ENCODE peak calls at places on chromosome 9, in nine cellular contexts. One of them, this sample, is unnamed.

GRCh38 chr9:124013263-124014211 is 2.0 kb downstream of the LHX2 start:
- DNase-seq in mesenchymal stem cell: no peak
- DNase-seq in stimulated activated CD4-positive, alpha-beta T cell treated with anti-CD3 and anti-CD28 coated beads, Interleukin-2, amount 100 ng/mL, for 48 hours: no peak
- DNase-seq in foreskin fibroblast: no peak
- DNase-seq in psoas muscle: no peak
- DNase-seq in GM19239: no peak
- DNase-seq in lung: no peak
- DNase-seq in activated naive CD4-positive, alpha-beta T cell treated with anti-CD3 and anti-CD28 coated beads, Interleukin-2, amount 50 U/mL, for 16 hours: no peak
- DNase-seq in left ventricle myocardium inferior: no peak
- DNase-seq in this sample: no peak

GRCh38 chr9:16499866-16500265 is 370.6 kb downstream of the BNC2 start:
- DNase-seq in lung: no peak
- DNase-seq in GM19239: no peak
- DNase-seq in stimulated activated CD4-positive, alpha-beta T cell treated with anti-CD3 and anti-CD28 coated beads, Interleukin-2, amount 100 ng/mL, for 48 hours: no peak
- DNase-seq in psoas muscle: no peak
- DNase-seq in activated naive CD4-positive, alpha-beta T cell treated with anti-CD3 and anti-CD28 coated beads, Interleukin-2, amount 50 U/mL, for 16 hours: no peak
- DNase-seq in foreskin fibroblast: no peak
- DNase-seq in mesenchymal stem cell: no peak
- DNase-seq in left ventricle myocardium inferior: no peak
- DNase-seq in this sample: no peak

GRCh38 chr9:109499631-109500120 is 1.6 kb upstream of the PTPN3 start:
- DNase-seq in stimulated activated CD4-positive, alpha-beta T cell treated with anti-CD3 and anti-CD28 coated beads, Interleukin-2, amount 100 ng/mL, for 48 hours: no peak
- DNase-seq in left ventricle myocardium inferior: peak
- DNase-seq in mesenchymal stem cell: peak
- DNase-seq in psoas muscle: peak
- DNase-seq in GM19239: no peak
- DNase-seq in activated naive CD4-positive, alpha-beta T cell treated with anti-CD3 and anti-CD28 coated beads, Interleukin-2, amount 50 U/mL, for 16 hours: no peak
- DNase-seq in foreskin fibroblast: peak
- DNase-seq in lung: peak
- DNase-seq in this sample: no peak

GRCh38 chr9:71680189-71680983 is 87.9 kb downstream of the CEMIP2 start:
- DNase-seq in left ventricle myocardium inferior: no peak
- DNase-seq in foreskin fibroblast: peak
- DNase-seq in psoas muscle: no peak
- DNase-seq in mesenchymal stem cell: peak
- DNase-seq in activated naive CD4-positive, alpha-beta T cell treated with anti-CD3 and anti-CD28 coated beads, Interleukin-2, amount 50 U/mL, for 16 hours: no peak
- DNase-seq in GM19239: no peak
- DNase-seq in stimulated activated CD4-positive, alpha-beta T cell treated with anti-CD3 and anti-CD28 coated beads, Interleukin-2, amount 100 ng/mL, for 48 hours: no peak
- DNase-seq in lung: no peak
- DNase-seq in this sample: no peak

GRCh38 chr9:131405429-131405828 is 11.5 kb downstream of the PRRC2B start:
- DNase-seq in mesenchymal stem cell: no peak
- DNase-seq in lung: no peak
- DNase-seq in GM19239: no peak
- DNase-seq in activated naive CD4-positive, alpha-beta T cell treated with anti-CD3 and anti-CD28 coated beads, Interleukin-2, amount 50 U/mL, for 16 hours: no peak
- DNase-seq in stimulated activated CD4-positive, alpha-beta T cell treated with anti-CD3 and anti-CD28 coated beads, Interleukin-2, amount 100 ng/mL, for 48 hours: no peak
- DNase-seq in left ventricle myocardium inferior: peak
- DNase-seq in psoas muscle: peak
- DNase-seq in foreskin fibroblast: no peak
- DNase-seq in this sample: no peak

GRCh38 chr9:107172979-107173347 is 110.1 kb upstream of the RAD23B start:
- DNase-seq in foreskin fibroblast: no peak
- DNase-seq in GM19239: no peak
- DNase-seq in lung: no peak
- DNase-seq in psoas muscle: no peak
- DNase-seq in mesenchymal stem cell: no peak
- DNase-seq in activated naive CD4-positive, alpha-beta T cell treated with anti-CD3 and anti-CD28 coated beads, Interleukin-2, amount 50 U/mL, for 16 hours: no peak
- DNase-seq in left ventricle myocardium inferior: no peak
- DNase-seq in stimulated activated CD4-positive, alpha-beta T cell treated with anti-CD3 and anti-CD28 coated beads, Interleukin-2, amount 100 ng/mL, for 48 hours: no peak
- DNase-seq in this sample: no peak

GRCh38 chr9:84001621-84002020 is 21.0 kb downstream of the RMI1 start:
- DNase-seq in foreskin fibroblast: no peak
- DNase-seq in stimulated activated CD4-positive, alpha-beta T cell treated with anti-CD3 and anti-CD28 coated beads, Interleukin-2, amount 100 ng/mL, for 48 hours: no peak
- DNase-seq in activated naive CD4-positive, alpha-beta T cell treated with anti-CD3 and anti-CD28 coated beads, Interleukin-2, amount 50 U/mL, for 16 hours: no peak
- DNase-seq in GM19239: no peak
- DNase-seq in psoas muscle: no peak
- DNase-seq in left ventricle myocardium inferior: no peak
- DNase-seq in mesenchymal stem cell: no peak
- DNase-seq in lung: no peak
- DNase-seq in this sample: no peak

GRCh38 chr9:134521817-134522501 is 119.6 kb upstream of the COL5A1 start:
- DNase-seq in activated naive CD4-positive, alpha-beta T cell treated with anti-CD3 and anti-CD28 coated beads, Interleukin-2, amount 50 U/mL, for 16 hours: no peak
- DNase-seq in stimulated activated CD4-positive, alpha-beta T cell treated with anti-CD3 and anti-CD28 coated beads, Interleukin-2, amount 100 ng/mL, for 48 hours: no peak
- DNase-seq in lung: no peak
- DNase-seq in foreskin fibroblast: no peak
- DNase-seq in GM19239: no peak
- DNase-seq in mesenchymal stem cell: peak
- DNase-seq in psoas muscle: no peak
- DNase-seq in left ventricle myocardium inferior: no peak
- DNase-seq in this sample: no peak

GRCh38 chr9:90394866-90395265 is 247.8 kb downstream of the DIRAS2 start:
- DNase-seq in left ventricle myocardium inferior: no peak
- DNase-seq in lung: no peak
- DNase-seq in mesenchymal stem cell: no peak
- DNase-seq in GM19239: no peak
- DNase-seq in psoas muscle: no peak
- DNase-seq in activated naive CD4-positive, alpha-beta T cell treated with anti-CD3 and anti-CD28 coated beads, Interleukin-2, amount 50 U/mL, for 16 hours: no peak
- DNase-seq in stimulated activated CD4-positive, alpha-beta T cell treated with anti-CD3 and anti-CD28 coated beads, Interleukin-2, amount 100 ng/mL, for 48 hours: no peak
- DNase-seq in foreskin fibroblast: no peak
- DNase-seq in this sample: no peak

GRCh38 chr9:15901572-15901971 is 348.7 kb downstream of the CCDC171 start:
- DNase-seq in mesenchymal stem cell: no peak
- DNase-seq in foreskin fibroblast: no peak
- DNase-seq in stimulated activated CD4-positive, alpha-beta T cell treated with anti-CD3 and anti-CD28 coated beads, Interleukin-2, amount 100 ng/mL, for 48 hours: no peak
- DNase-seq in psoas muscle: no peak
- DNase-seq in GM19239: no peak
- DNase-seq in left ventricle myocardium inferior: no peak
- DNase-seq in lung: no peak
- DNase-seq in activated naive CD4-positive, alpha-beta T cell treated with anti-CD3 and anti-CD28 coated beads, Interleukin-2, amount 50 U/mL, for 16 hours: no peak
- DNase-seq in this sample: no peak

GRCh38 chr9:106864533-106865143 is 1.7 kb downstream of the ZNF462 start:
- DNase-seq in stimulated activated CD4-positive, alpha-beta T cell treated with anti-CD3 and anti-CD28 coated beads, Interleukin-2, amount 100 ng/mL, for 48 hours: no peak
- DNase-seq in left ventricle myocardium inferior: no peak
- DNase-seq in psoas muscle: no peak
- DNase-seq in GM19239: no peak
- DNase-seq in foreskin fibroblast: no peak
- DNase-seq in mesenchymal stem cell: peak
- DNase-seq in lung: no peak
- DNase-seq in activated naive CD4-positive, alpha-beta T cell treated with anti-CD3 and anti-CD28 coated beads, Interleukin-2, amount 50 U/mL, for 16 hours: no peak
- DNase-seq in this sample: no peak

This sample was measured in MM.1S.